ENCODE peak calls at places on chromosomes 5 and 9, in four cellular contexts. E is fibroblast of mammary gland, O is HFF-Myc, A is kidney. C is an unnamed sample.

GRCh38 chr5:4720831-4721230 is 419.3 kb upstream of the ADAMTS16 start:
- DNase-seq in A (no peak), O (no peak), E (peak; percentile 5), C (no peak)

GRCh38 chr9:94612071-94612470 is 18.4 kb upstream of the FBP2 start:
- DNase-seq in O (no peak), A (no peak), E (no peak), C (no peak)

GRCh38 chr5:55691265-55692105 is 20.6 kb downstream of the SLC38A9 start:
- DNase-seq in O (no peak), A (no peak), E (peak; percentile 70), C (no peak)

GRCh38 chr9:99411068-99411467 is 189.0 kb downstream of the SEC61B start:
- DNase-seq in O (no peak), A (no peak), E (peak; percentile 71), C (no peak)

GRCh38 chr9:76868897-76869296 is 37.0 kb downstream of the PRUNE2 start:
- DNase-seq in A (no peak), E (peak; percentile 54), O (no peak), C (no peak)

GRCh38 chr5:90438100-90438499 is 28.5 kb upstream of the CETN3 start:
- DNase-seq in A (no peak), E (no peak), O (no peak), C (no peak)

GRCh38 chr9:69466151-69466550 is 141.1 kb downstream of the ENTREP1 start:
- DNase-seq in O (peak; percentile 15), A (no peak), E (peak; percentile 55), C (no peak)

GRCh38 chr9:93891549-93892310 is 63.4 kb downstream of the BARX1 start:
- DNase-seq in O (no peak), E (no peak), A (no peak), C (no peak)

GRCh38 chr5:172403191-172403794 is 51.0 kb downstream of the SH3PXD2B start:
- DNase-seq in A (peak; percentile 84), E (peak; percentile 84), O (no peak), C (no peak)

GRCh38 chr9:87892956-87893355 is 10.3 kb downstream of the SPATA31E1 start:
- DNase-seq in O (no peak), E (no peak), A (no peak), C (no peak)

GRCh38 chr9:127545196-127546124 is 66.6 kb upstream of the STXBP1 start:
- DNase-seq in A (peak; percentile 93), E (peak; percentile 60), O (no peak), C (no peak)

GRCh38 chr5:39569857-39570256 is 145.1 kb upstream of the DAB2 start:
- DNase-seq in E (no peak), O (no peak), A (no peak), C (no peak)

GRCh38 chr5:6468870-6469269 is 20.2 kb downstream of the UBE2QL1 start:
- DNase-seq in E (no peak), A (no peak), O (no peak), C (no peak)

GRCh38 chr9:1954238-1954637 is 60.9 kb upstream of the SMARCA2 start:
- DNase-seq in O (no peak), E (no peak), A (no peak), C (no peak)

GRCh38 chr5:10351199-10351881 is 2.2 kb upstream of the MARCHF6 start:
- DNase-seq in A (no peak), O (no peak), E (peak; percentile 72), C (no peak)

GRCh38 chr9:114099523-114100270 is 605 bp upstream of the KIF12 start:
- DNase-seq in E (no peak), O (no peak), A (peak; percentile 56), C (no peak)

GRCh38 chr9:21160178-21160577 is 6.3 kb downstream of the IFNA21 start:
- DNase-seq in E (peak; percentile 0), A (no peak), O (no peak), C (no peak)

GRCh38 chr9:16315720-16316119 is 554.8 kb downstream of the BNC2 start:
- DNase-seq in A (no peak), O (no peak), E (no peak), C (no peak)

GRCh38 chr9:133824106-133824801 is 86.1 kb upstream of the SARDH start:
- DNase-seq in O (no peak), E (no peak), A (no peak), C (no peak)
- TF ChIP-seq CTCF in O (no peak), E (no peak), A (no peak), C (no peak)

GRCh38 chr5:36217992-36218391 is 23.7 kb downstream of the NADK2 start:
- DNase-seq in E (no peak), O (no peak), A (no peak), C (no peak)

GRCh38 chr5:36217591-36217990 is 24.1 kb downstream of the NADK2 start:
- DNase-seq in E (no peak), A (no peak), O (no peak), C (no peak)

GRCh38 chr5:36215910-36216309 is 25.8 kb downstream of the NADK2 start:
- DNase-seq in E (no peak), O (no peak), A (no peak), C (no peak)

GRCh38 chr5:36209664-36210063 is 32.1 kb downstream of the NADK2 start:
- DNase-seq in O (no peak), E (peak; percentile 68), A (no peak), C (no peak)

GRCh38 chr5:36214434-36214833 is 27.3 kb downstream of the NADK2 start:
- DNase-seq in E (peak; percentile 8), O (no peak), A (no peak), C (no peak)
- TF ChIP-seq CTCF in E (no peak), O (no peak), A (peak; percentile 20), C (no peak)

GRCh38 chr9:550267-550790 is 291.2 kb upstream of the DMRT1 start:
- DNase-seq in A (no peak), O (no peak), E (no peak), C (no peak)
- TF ChIP-seq CTCF in A (no peak), O (no peak), E (no peak), C (no peak)

GRCh38 chr5:38330207-38330606 is 71.8 kb downstream of the EGFLAM start:
- DNase-seq in O (no peak), A (no peak), E (peak; percentile 3), C (no peak)
- TF ChIP-seq CTCF in O (no peak), A (no peak), E (no peak), C (no peak)

DNA sequence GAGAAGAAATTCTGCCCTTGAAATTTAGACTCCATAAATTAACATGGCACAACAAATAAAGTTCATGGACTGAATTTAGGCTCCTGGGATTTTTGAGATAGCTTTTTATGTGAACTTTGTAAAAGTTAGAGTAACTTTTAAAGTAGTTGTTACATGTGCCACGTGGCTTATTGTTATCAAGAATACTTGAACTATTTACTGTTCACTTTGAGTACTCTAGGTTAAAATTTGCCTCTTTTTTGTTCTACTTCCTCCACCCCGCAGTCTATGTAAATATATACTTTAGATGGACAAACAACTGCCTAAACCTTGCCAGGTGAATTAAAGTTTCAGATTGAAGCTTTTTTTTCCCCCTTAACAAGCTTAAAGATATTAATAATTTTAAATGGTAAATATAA is 457.9 kb downstream of the RAB3C start:
- DNase-seq in O (no peak), A (no peak), E (no peak), C (no peak)
- TF ChIP-seq CTCF in O (no peak), A (no peak), E (no peak), C (no peak)